ENCODE peak calls at places on chromosomes 11 and 22, in six cellular contexts. I is sigmoid colon, P is H9, A is cardiac muscle cell, H is colonic mucosa, Z is left ventricle myocardium inferior. Q is an unnamed sample.

GRCh38 chr11:70928854-70929598 is 323.4 kb downstream of the SHANK2 start:
- DNase-seq in P (no peak), I (no peak), Z (no peak), A (no peak), H (no peak), Q (no peak)

GRCh38 chr11:32434387-32435151 is 770 bp downstream of the WT1 start:
- DNase-seq in H (no peak), Z (no peak), I (no peak), A (no peak), P (peak; percentile 67), Q (no peak)

GRCh38 chr11:95563859-95564258 is 225.7 kb downstream of the FAM76B start:
- DNase-seq in P (no peak), I (no peak), Z (no peak), A (no peak), H (no peak), Q (no peak)

GRCh38 chr11:63553759-63554158 is 9.4 kb downstream of the PLAAT2 start:
- DNase-seq in P (peak; percentile 29), Z (no peak), A (no peak), H (peak; percentile 19), I (peak; percentile 35), Q (no peak)

GRCh38 chr11:64089027-64089360 is 53.3 kb downstream of the FLRT1 start:
- DNase-seq in H (no peak), P (no peak), A (no peak), Z (no peak), I (no peak), Q (no peak)

GRCh38 chr11:118639899-118640298 is 32.5 kb downstream of the PHLDB1 start:
- DNase-seq in P (no peak), H (no peak), I (no peak), A (no peak), Z (no peak), Q (no peak)

GRCh38 chr22:40531951-40532900 is 104.3 kb downstream of the MRTFA start:
- DNase-seq in A (no peak), I (no peak), H (no peak), P (no peak), Z (no peak), Q (no peak)

GRCh38 chr11:1760351-1761109 is 3.2 kb downstream of the CTSD start:
- DNase-seq in A (peak; percentile 25), I (peak; percentile 92), Z (peak; percentile 89), P (no peak), H (peak; percentile 66), Q (peak; percentile 99)

GRCh38 chr22:47328550-47329243 is 566.2 kb downstream of the TBC1D22A start:
- DNase-seq in P (no peak), I (no peak), Z (no peak), H (no peak), A (no peak), Q (peak; percentile 30)

GRCh38 chr11:102994101-102994500 is 38.6 kb upstream of the MMP13 start:
- DNase-seq in Z (no peak), A (no peak), I (no peak), H (no peak), P (no peak), Q (no peak)

GRCh38 chr11:77130763-77131513 is 2.9 kb downstream of the MYO7A start:
- DNase-seq in I (no peak), A (peak; percentile 48), H (no peak), Z (peak; percentile 78), P (no peak), Q (peak; percentile 95)

GRCh38 chr11:93869830-93870229 is 19.4 kb upstream of the VSTM5 start:
- DNase-seq in A (no peak), H (no peak), Z (no peak), P (no peak), I (no peak), Q (no peak)

GRCh38 chr22:50605349-50606074 is 4.9 kb downstream of the MAPK8IP2 start:
- DNase-seq in A (no peak), Z (no peak), P (no peak), I (no peak), H (no peak), Q (no peak)

GRCh38 chr11:67119577-67120391 is 721 bp downstream of the KDM2A start:
- DNase-seq in A (peak; percentile 46), Z (no peak), P (no peak), H (peak; percentile 61), I (peak; percentile 63), Q (peak; percentile 47)

GRCh38 chr22:50656122-50657070 is 16.2 kb upstream of the SHANK3 start:
- DNase-seq in P (no peak), Z (no peak), I (peak; percentile 63), A (no peak), H (no peak), Q (peak; percentile 64)

GRCh38 chr11:44658451-44658850 is 68.3 kb upstream of the TSPAN18 start:
- DNase-seq in H (no peak), A (peak; percentile 53), Z (no peak), P (peak; percentile 51), I (no peak), Q (no peak)

GRCh38 chr11:110479070-110479444 is 49.3 kb downstream of the FDX1 start:
- DNase-seq in H (no peak), Z (no peak), A (no peak), P (no peak), I (no peak), Q (no peak)

GRCh38 chr11:119100960-119101349 is 698 bp downstream of the DPAGT1 start:
- DNase-seq in I (no peak), H (no peak), A (no peak), P (no peak), Z (no peak), Q (no peak)

GRCh38 chr11:64294665-64295289 is 3.7 kb downstream of the KCNK4 start:
- DNase-seq in Z (no peak), I (no peak), H (no peak), P (no peak), A (no peak), Q (no peak)

GRCh38 chr22:42719133-42719532 is 1.5 kb downstream of the A4GALT start:
- DNase-seq in I (no peak), A (no peak), H (no peak), Z (no peak), P (no peak), Q (no peak)

DNA sequence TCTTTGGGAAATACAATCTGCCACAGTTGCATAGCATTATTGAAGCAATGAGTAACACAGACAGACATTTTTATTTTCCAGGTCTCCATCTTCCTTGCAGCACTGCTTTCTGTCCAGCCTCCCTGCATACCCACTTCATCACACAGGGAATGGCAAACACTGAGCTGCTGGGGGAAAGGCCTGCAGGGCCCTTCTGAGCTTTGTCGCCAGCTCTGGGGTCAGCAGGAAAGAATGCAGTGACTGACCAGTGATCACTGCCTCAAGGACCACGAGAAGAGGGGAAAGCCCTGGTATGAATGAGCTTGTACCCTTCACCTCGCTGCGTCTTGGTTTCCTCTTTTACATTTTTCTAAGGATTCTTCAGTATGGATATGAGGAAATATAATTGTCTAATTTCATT is 21.3 kb upstream of the MICAL2 start:
- DNase-seq in P (no peak), Z (no peak), I (no peak), A (no peak), H (no peak), Q (no peak)
- H3K4me1 ChIP-seq in P (no peaks in the 10 kb centered on the region), Z (peaks cover 82% of the 10 kb centered on the region), I (peaks cover 39% of the 10 kb centered on the region), A (peaks cover 33% of the 10 kb centered on the region), H (peaks cover 6% of the 10 kb centered on the region), Q (peaks cover 19% of the 10 kb centered on the region)

GRCh38 chr22:24068717-24069116 is 57.6 kb downstream of the CABIN1 start:
- DNase-seq in H (no peak), P (no peak), Z (no peak), A (no peak), I (peak; percentile 66), Q (no peak)

GRCh38 chr22:24067587-24068376 is 56.7 kb downstream of the CABIN1 start:
- DNase-seq in P (no peak), A (no peak), H (peak; percentile 50), Z (no peak), I (peak; percentile 37), Q (no peak)

GRCh38 chr22:24070553-24070952 is 59.4 kb downstream of the CABIN1 start:
- DNase-seq in Z (no peak), I (no peak), H (no peak), A (no peak), P (no peak), Q (peak; percentile 12)

GRCh38 chr22:24068377-24068680 is 57.2 kb downstream of the CABIN1 start:
- DNase-seq in A (no peak), H (no peak), P (no peak), Z (no peak), I (peak; percentile 48), Q (no peak)

DNA sequence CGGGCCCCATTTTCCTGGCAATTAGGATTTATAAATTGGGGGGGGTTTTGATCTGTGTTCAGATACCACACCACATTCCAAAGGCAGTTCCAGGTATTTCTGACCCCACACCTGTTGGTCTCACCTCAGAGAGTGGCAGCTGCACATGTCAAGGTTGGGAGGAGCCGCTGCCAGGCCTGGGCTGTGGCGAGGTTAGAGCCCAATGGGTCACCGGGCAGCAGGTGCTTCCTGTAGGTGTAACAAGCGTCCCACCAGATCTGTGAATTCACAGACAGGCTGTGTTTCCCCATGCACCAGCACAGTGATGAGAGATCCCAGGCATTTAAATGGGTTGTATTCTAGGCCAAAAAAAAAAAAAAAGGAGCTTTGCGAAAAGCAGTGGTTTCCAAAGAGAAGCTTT is 58.6 kb downstream of the CABIN1 start:
- DNase-seq in H (no peak), A (no peak), I (peak; percentile 54), P (no peak), Z (no peak), Q (no peak)
- H3K4me1 ChIP-seq in H (peaks cover 3% of the 10 kb centered on the region), A (no peaks in the 10 kb centered on the region), I (peaks cover 17% of the 10 kb centered on the region), P (no peaks in the 10 kb centered on the region), Z (peaks cover 41% of the 10 kb centered on the region), Q (peaks cover 17% of the 10 kb centered on the region)

DNA sequence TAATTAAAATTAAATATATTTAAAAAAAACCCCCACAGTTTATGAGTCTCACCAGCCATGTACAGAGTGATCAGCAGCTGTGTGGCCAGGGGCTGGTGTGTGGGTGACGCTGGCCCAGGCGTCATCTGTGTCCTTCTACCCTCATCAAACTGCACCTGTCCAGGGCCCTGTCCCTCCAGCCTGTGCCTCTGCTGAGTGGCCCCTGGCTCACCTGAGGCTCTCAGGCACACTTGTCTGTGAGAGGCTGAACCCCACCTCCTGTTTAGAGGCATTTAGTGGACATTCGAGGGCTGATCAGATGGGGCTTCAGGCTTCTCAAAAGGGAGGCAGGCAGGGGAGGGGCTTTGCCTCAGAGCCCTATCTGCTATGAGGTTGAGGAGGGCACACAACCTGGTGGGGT is 29.9 kb upstream of the SMIM38 start:
- DNase-seq in I (no peak), H (no peak), P (peak; percentile 22), Z (no peak), A (no peak), Q (no peak)
- H3K4me1 ChIP-seq in I (peaks cover 27% of the 10 kb centered on the region), H (peaks cover 9% of the 10 kb centered on the region), P (no peaks in the 10 kb centered on the region), Z (peaks cover 46% of the 10 kb centered on the region), A (peaks cover 9% of the 10 kb centered on the region), Q (peaks cover 12% of the 10 kb centered on the region)

DNA sequence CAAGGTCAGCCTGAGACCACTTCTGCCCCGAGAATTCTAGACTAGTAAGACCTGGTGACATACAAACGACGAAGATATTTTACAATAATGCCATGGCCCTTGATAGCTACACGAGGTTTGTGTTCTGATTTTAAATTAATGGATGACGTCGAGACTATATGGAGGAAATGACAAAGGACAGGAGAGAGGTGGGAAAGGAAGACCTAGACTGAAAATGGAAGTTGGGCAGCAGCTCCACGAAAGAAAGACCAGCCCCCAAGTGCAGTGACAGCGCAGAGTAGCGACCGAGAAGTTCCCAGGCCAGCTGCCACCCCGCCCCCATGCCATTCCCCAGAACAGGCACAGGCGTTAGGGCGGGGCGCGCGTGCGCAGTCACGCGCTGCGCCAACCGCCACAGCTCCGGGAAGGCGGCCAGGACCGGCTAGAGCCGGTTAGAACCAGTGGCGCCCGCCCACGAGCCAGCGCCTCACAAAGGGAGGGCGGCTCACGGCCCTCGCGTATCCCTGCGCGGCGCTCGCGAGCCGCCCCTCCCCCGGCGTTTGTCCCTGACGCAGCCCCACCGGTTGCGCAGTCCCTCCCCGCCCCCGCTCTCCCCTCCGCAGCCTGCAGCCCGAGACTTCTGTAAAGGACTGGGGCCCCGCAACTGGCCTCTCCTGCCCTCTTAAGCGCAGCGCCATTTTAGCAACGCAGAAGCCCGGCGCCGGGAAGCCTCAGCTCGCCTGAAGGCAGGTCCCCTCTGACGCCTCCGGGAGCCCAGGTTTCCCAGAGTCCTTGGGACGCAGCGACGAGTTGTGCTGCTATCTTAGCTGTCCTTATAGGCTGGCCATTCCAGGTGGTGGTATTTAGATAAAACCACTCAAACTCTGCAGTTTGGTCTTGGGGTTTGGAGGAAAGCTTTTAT is 1.5 kb upstream of the MALAT1 start:
- DNase-seq in Z (peak; percentile 99), I (peak; percentile 100), A (peak; percentile 98), H (peak; percentile 98), P (peak; percentile 99), Q (peak; percentile 99)
- H3K4me1 ChIP-seq in Z (peaks cover 71% of the 10 kb centered on the region), I (peaks cover 47% of the 10 kb centered on the region), A (peaks cover 38% of the 10 kb centered on the region), H (peaks cover 15% of the 10 kb centered on the region), P (peaks cover 8% of the 10 kb centered on the region), Q (peaks cover 48% of the 10 kb centered on the region)